ENCODE peak calls at places on chromosome 1, in four cellular contexts. V, B, N and M are unnamed samples.

GRCh38 chr1:99529002-99529401 is 116.9 kb upstream of the PALMD start:
- DNase-seq in V (no peak), B (no peak), N (no peak), M (no peak)

GRCh38 chr1:98304888-98305287 is 356.6 kb upstream of the SNX7 start:
- DNase-seq in V (no peak), B (no peak), N (no peak), M (no peak)

GRCh38 chr1:202213361-202214088 is 19.9 kb downstream of the LGR6 start:
- DNase-seq in V (no peak), B (no peak), N (no peak), M (no peak)

GRCh38 chr1:38246955-38247952 is 200.7 kb upstream of the POU3F1 start:
- DNase-seq in V (no peak), B (no peak), N (no peak), M (no peak)

GRCh38 chr1:69915347-69915746 is 290.0 kb downstream of the LRRC40 start:
- DNase-seq in V (no peak), B (no peak), N (no peak), M (no peak)

GRCh38 chr1:219460561-219461511 is 152.1 kb downstream of the ZC3H11B start:
- DNase-seq in V (no peak), B (no peak), N (no peak), M (no peak)

GRCh38 chr1:86542626-86543025 is 4.3 kb upstream of the CLCA4 start:
- DNase-seq in V (no peak), B (no peak), N (peak; percentile 31), M (no peak)

GRCh38 chr1:163069142-163069541 is at the start of gene RGS4:
- DNase-seq in V (peak; percentile 11), B (peak; percentile 88), N (no peak), M (peak; percentile 51)

GRCh38 chr1:11281518-11282331 is 8.7 kb downstream of the UBIAD1 start:
- DNase-seq in V (no peak), B (no peak), N (no peak), M (no peak)

GRCh38 chr1:102693345-102693744 is 415.0 kb downstream of the COL11A1 start:
- DNase-seq in V (no peak), B (no peak), N (no peak), M (no peak)

GRCh38 chr1:218025454-218025853 is 259.6 kb upstream of the RRP15 start:
- DNase-seq in V (no peak), B (no peak), N (no peak), M (no peak)

GRCh38 chr1:26787706-26788514 is at the start of gene PIGV:
- DNase-seq in V (peak; percentile 83), B (peak; percentile 88), N (peak; percentile 84), M (peak; percentile 89)

GRCh38 chr1:47837866-47838561 is 159.2 kb downstream of the TRABD2B start:
- DNase-seq in V (no peak), B (no peak), N (no peak), M (no peak)

GRCh38 chr1:206490643-206491421 is 16.5 kb upstream of the RASSF5 start:
- DNase-seq in V (no peak), B (no peak), N (no peak), M (no peak)

GRCh38 chr1:206492589-206492988 is 14.7 kb upstream of the RASSF5 start:
- DNase-seq in V (no peak), B (no peak), N (no peak), M (no peak)

GRCh38 chr1:206489980-206490534 is 17.3 kb upstream of the RASSF5 start:
- DNase-seq in V (peak; percentile 88), B (peak; percentile 81), N (peak; percentile 71), M (peak; percentile 75)

GRCh38 chr1:206493279-206493678 is 14.1 kb upstream of the RASSF5 start:
- DNase-seq in V (no peak), B (no peak), N (no peak), M (no peak)

GRCh38 chr1:206491592-206491991 is 15.7 kb upstream of the RASSF5 start:
- DNase-seq in V (no peak), B (no peak), N (no peak), M (no peak)
- H3K4me1 ChIP-seq in V (peaks cover 14% of the 10 kb centered on the region), B (peaks cover 14% of the 10 kb centered on the region), N (no peaks in the 10 kb centered on the region), M (peaks cover 37% of the 10 kb centered on the region)

DNA sequence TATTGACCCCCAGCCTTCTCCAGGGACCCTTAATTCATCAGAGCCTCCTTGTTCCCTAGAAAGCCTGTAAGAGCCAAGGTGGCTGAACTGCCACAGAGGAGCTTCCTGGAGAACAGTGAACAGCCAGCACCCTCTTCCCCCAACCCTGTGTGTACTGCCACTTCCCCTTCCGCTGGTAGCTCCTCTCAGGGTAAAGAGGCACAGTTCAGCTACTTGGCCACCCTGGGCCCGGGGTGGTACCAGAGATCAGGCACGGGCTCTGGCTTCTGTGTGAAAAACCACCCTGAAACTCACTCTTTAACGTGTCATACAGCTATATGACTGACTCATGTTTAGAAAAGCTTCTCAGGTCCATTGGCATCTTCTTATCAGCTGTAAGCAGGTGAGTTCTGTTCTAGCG is 22.3 kb downstream of the ARMH1 start:
- DNase-seq in V (no peak), B (no peak), N (no peak), M (peak; percentile 22)
- H3K4me1 ChIP-seq in V (no peaks in the 10 kb centered on the region), B (no peaks in the 10 kb centered on the region), N (peaks cover 19% of the 10 kb centered on the region), M (no peaks in the 10 kb centered on the region)

GRCh38 chr1:71743862-71744261 is 538.5 kb downstream of the NEGR1 start:
- DNase-seq in V (no peak), B (no peak), N (no peak), M (no peak)
- H3K4me1 ChIP-seq in V (no peaks in the 10 kb centered on the region), B (no peaks in the 10 kb centered on the region), N (no peaks in the 10 kb centered on the region), M (no peaks in the 10 kb centered on the region)

GRCh38 chr1:209402697-209403096 is 180.8 kb upstream of the CAMK1G start:
- DNase-seq in V (no peak), B (no peak), N (no peak), M (no peak)
- H3K4me1 ChIP-seq in V (no peaks in the 10 kb centered on the region), B (peaks cover 60% of the 10 kb centered on the region), N (peaks cover 88% of the 10 kb centered on the region), M (no peaks in the 10 kb centered on the region)

DNA sequence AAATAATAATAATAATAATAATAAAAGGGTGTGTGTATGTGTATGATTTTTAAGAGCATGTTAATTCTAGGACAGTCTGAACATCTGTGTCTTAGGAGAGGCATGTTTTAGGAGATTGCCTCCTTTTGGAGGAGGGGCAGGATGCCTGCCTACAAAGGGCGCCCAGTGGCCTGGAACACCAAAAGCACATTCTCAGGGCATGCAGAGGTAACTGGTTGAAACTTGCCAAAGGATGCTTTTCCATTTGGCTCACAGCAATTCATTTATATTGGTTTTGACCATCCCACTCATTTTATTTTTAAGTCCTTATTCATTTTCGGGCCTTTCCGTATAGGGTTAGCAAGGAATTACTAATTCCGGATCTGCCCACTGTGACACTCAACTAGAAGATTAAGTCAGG is 21.1 kb upstream of the LAMC2 start:
- DNase-seq in V (no peak), B (no peak), N (no peak), M (no peak)
- H3K4me1 ChIP-seq in V (no peaks in the 10 kb centered on the region), B (peaks cover 40% of the 10 kb centered on the region), N (peaks cover 57% of the 10 kb centered on the region), M (no peaks in the 10 kb centered on the region)

GRCh38 chr1:117976381-117976780 is 46.8 kb downstream of the WDR3 start:
- DNase-seq in V (no peak), B (no peak), N (no peak), M (no peak)
- H3K4me1 ChIP-seq in V (no peaks in the 10 kb centered on the region), B (no peaks in the 10 kb centered on the region), N (no peaks in the 10 kb centered on the region), M (no peaks in the 10 kb centered on the region)

DNA sequence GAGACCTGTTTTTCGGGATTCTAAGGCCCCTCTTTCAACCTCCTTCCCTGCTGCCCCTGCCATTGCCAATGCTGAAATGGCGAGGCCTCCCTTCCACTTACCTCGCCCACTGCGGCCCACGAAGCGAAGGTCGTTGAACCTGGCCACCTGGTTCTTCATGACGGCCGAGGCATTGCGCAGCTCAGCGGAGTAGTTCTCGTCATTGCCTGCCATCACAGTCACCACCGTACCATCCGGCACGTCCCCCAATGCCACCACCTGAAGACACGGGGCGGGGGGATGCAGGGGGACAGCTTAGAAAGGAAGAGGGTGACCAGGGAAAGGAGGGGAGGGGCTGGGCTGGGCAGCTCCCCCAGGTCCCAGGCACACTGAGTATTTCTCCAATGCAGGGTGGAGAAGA is 2.6 kb downstream of the RUNX3 start:
- DNase-seq in V (no peak), B (no peak), N (no peak), M (no peak)
- H3K4me1 ChIP-seq in V (no peaks in the 10 kb centered on the region), B (peaks cover 45% of the 10 kb centered on the region), N (no peaks in the 10 kb centered on the region), M (peaks cover 46% of the 10 kb centered on the region)

DNA sequence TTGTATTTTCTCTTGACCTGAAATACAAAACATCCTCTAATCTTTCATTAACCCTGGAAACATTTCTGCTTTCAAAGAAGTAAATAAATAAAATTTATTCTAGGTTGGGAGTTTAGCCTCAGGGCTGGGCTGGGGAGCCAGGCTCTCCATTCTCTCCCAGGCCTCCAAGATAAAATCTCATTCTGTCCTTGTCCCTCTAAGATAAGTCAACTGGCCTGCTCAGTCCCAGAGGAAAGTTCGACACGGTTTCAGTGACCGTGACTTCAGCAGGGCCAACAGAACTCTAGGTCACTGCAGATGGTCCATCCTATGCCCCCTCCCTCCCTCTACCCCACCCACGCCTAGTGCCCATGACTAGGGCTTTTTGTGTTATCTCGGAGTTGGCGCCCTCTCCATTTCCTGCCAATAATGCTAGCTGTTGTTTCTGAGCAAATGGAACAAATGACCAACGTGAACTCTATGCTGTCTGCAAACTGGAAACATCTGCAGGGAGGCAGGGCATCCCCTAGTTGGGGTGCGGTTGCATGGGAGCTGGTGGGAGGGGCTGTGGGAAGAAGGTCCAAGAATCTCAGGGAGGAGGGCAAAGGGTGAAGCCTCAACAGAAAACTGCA is 10.1 kb upstream of the ADORA3 start:
- DNase-seq in V (no peak), B (no peak), N (no peak), M (peak; percentile 20)
- H3K4me1 ChIP-seq in V (no peaks in the 10 kb centered on the region), B (peaks cover 4% of the 10 kb centered on the region), N (peaks cover 5% of the 10 kb centered on the region), M (peaks cover 95% of the 10 kb centered on the region)

GRCh38 chr1:212666116-212666775 is 33.4 kb downstream of the BATF3 start:
- DNase-seq in V (no peak), B (peak; percentile 24), N (no peak), M (no peak)

GRCh38 chr1:212668477-212668876 is 31.2 kb downstream of the BATF3 start:
- DNase-seq in V (no peak), B (peak; percentile 6), N (no peak), M (no peak)

GRCh38 chr1:212667223-212668139 is 32.2 kb downstream of the BATF3 start:
- DNase-seq in V (no peak), B (peak; percentile 91), N (peak; percentile 70), M (no peak)

GRCh38 chr1:212664409-212665199 is 35.0 kb downstream of the BATF3 start:
- DNase-seq in V (no peak), B (peak; percentile 14), N (no peak), M (no peak)

GRCh38 chr1:212665241-212666115 is 34.2 kb downstream of the BATF3 start:
- DNase-seq in V (peak; percentile 80), B (peak; percentile 84), N (peak; percentile 84), M (peak; percentile 83)
- H3K4me1 ChIP-seq in V (no peaks in the 10 kb centered on the region), B (peaks cover 34% of the 10 kb centered on the region), N (peaks cover 22% of the 10 kb centered on the region), M (peaks cover 39% of the 10 kb centered on the region)